ENCODE peak calls at places on chromosomes 6 and 20, in six cellular contexts. G is Peyer's patch, L is right lobe of liver, D is A549, E is thyroid gland, F is IMR-90. J is an unnamed sample.

GRCh38 chr6:87012035-87012434 is 74.7 kb downstream of the HTR1E start:
- DNase-seq in G (no peak), L (no peak), D (no peak), E (no peak), F (no peak), J (no peak)

GRCh38 chr6:126824815-126825214 is 293.7 kb upstream of the RSPO3 start:
- DNase-seq in G (no peak), L (no peak), D (no peak), E (no peak), F (no peak), J (no peak)

GRCh38 chr6:52543729-52544324 is 33.0 kb downstream of the TRAM2 start:
- DNase-seq in G (no peak), L (no peak), D (no peak), E (no peak), F (peak), J (peak)

GRCh38 chr20:21509079-21509596 is 4.7 kb downstream of the NKX2-2 start:
- DNase-seq in G (no peak), L (no peak), D (no peak), E (no peak), F (no peak), J (no peak)

GRCh38 chr20:40982415-40983145 is 46.0 kb upstream of the TOP1 start:
- DNase-seq in G (no peak), L (no peak), D (no peak), E (no peak), F (no peak), J (peak)

GRCh38 chr6:152932865-152933264 is 50.0 kb downstream of the FBXO5 start:
- DNase-seq in G (no peak), L (no peak), D (no peak), E (no peak), F (no peak), J (no peak)

GRCh38 chr6:163146036-163146435 is 268.5 kb upstream of the QKI start:
- DNase-seq in G (no peak), L (no peak), D (no peak), E (no peak), F (no peak), J (no peak)

GRCh38 chr6:136788069-136788902 is 4.0 kb downstream of the MAP3K5 start:
- DNase-seq in G (no peak), L (no peak), D (no peak), E (no peak), F (peak), J (no peak)

GRCh38 chr6:36200154-36200891 is 3.8 kb downstream of the BRPF3 start:
- DNase-seq in G (no peak), L (no peak), D (no peak), E (no peak), F (no peak), J (no peak)

GRCh38 chr20:34951652-34952051 is 4.0 kb downstream of the GSS start:
- DNase-seq in G (no peak), L (peak), D (no peak), E (no peak), F (no peak), J (no peak)

GRCh38 chr6:121849477-121849876 is 414.0 kb downstream of the GJA1 start:
- DNase-seq in G (peak), L (no peak), D (peak), E (peak), F (peak), J (peak)

GRCh38 chr20:18056174-18057105 is 1.3 kb downstream of the OVOL2 start:
- DNase-seq in G (peak), L (no peak), D (no peak), E (peak), F (no peak), J (no peak)

GRCh38 chr20:46400253-46400652 is 6.2 kb downstream of the ELMO2 start:
- DNase-seq in G (no peak), L (no peak), D (no peak), E (peak), F (peak), J (peak)

GRCh38 chr20:2756056-2756611 is 44.3 kb downstream of the CPXM1 start:
- DNase-seq in G (peak), L (no peak), D (no peak), E (peak), F (peak), J (peak)

GRCh38 chr6:90311569-90311968 is 14.9 kb upstream of the BACH2 start:
- DNase-seq in G (no peak), L (no peak), D (no peak), E (no peak), F (no peak), J (no peak)

GRCh38 chr6:122755901-122756300 is 23.6 kb upstream of the FABP7 start:
- DNase-seq in G (peak), L (no peak), D (no peak), E (no peak), F (no peak), J (no peak)

GRCh38 chr20:57699395-57699794 is 10.4 kb downstream of the PMEPA1 start:
- DNase-seq in G (peak), L (no peak), D (no peak), E (no peak), F (no peak), J (no peak)

GRCh38 chr6:12635813-12636212 is 80.8 kb upstream of the PHACTR1 start:
- DNase-seq in G (no peak), L (no peak), D (no peak), E (no peak), F (no peak), J (no peak)

GRCh38 chr6:166675736-166676135 is 48.7 kb upstream of the RPS6KA2 start:
- DNase-seq in G (peak), L (no peak), D (no peak), E (no peak), F (no peak), J (no peak)

GRCh38 chr6:94270040-94270689 is 850.8 kb upstream of the EPHA7 start:
- DNase-seq in G (no peak), L (no peak), D (no peak), E (no peak), F (no peak), J (no peak)

GRCh38 chr20:12660918-12661317 is 347.9 kb upstream of the SPTLC3 start:
- DNase-seq in G (no peak), L (no peak), D (no peak), E (no peak), F (no peak), J (no peak)

GRCh38 chr6:9646346-9647042 is 768.4 kb downstream of the TFAP2A start:
- DNase-seq in G (no peak), L (no peak), D (no peak), E (no peak), F (peak), J (no peak)

GRCh38 chr6:139149383-139149782 is 14.5 kb downstream of the HECA start:
- DNase-seq in G (no peak), L (no peak), D (no peak), E (no peak), F (peak), J (no peak)

GRCh38 chr6:39913391-39913916 is 20.8 kb downstream of the MOCS1 start:
- DNase-seq in G (peak), L (no peak), D (no peak), E (no peak), F (no peak), J (no peak)

GRCh38 chr6:78580923-78581322 is 286.4 kb upstream of the IRAK1BP1 start:
- DNase-seq in G (no peak), L (no peak), D (no peak), E (no peak), F (no peak), J (no peak)

GRCh38 chr6:30613251-30614043 is 3.6 kb downstream of the PPP1R10 start:
- DNase-seq in G (no peak), L (no peak), D (no peak), E (no peak), F (peak), J (no peak)

GRCh38 chr20:1323830-1324597 is 4.9 kb downstream of the SDCBP2 start:
- DNase-seq in G (peak), L (no peak), D (no peak), E (no peak), F (no peak), J (peak)

GRCh38 chr20:1324598-1325172 is 4.3 kb downstream of the SDCBP2 start:
- DNase-seq in G (peak), L (no peak), D (peak), E (no peak), F (peak), J (no peak)

GRCh38 chr20:1326031-1326930 is 2.7 kb downstream of the SDCBP2 start:
- DNase-seq in G (no peak), L (no peak), D (peak), E (no peak), F (peak), J (peak)

GRCh38 chr20:1327241-1327653 is 1.7 kb downstream of the SDCBP2 start:
- DNase-seq in G (peak), L (no peak), D (no peak), E (no peak), F (peak), J (peak)

GRCh38 chr20:1325173-1326030 is 3.5 kb downstream of the SDCBP2 start:
- DNase-seq in G (peak), L (peak), D (peak), E (peak), F (peak), J (peak)
- TF ChIP-seq CTCF in G (no peak), L (peak), D (no peak), E (no peak), F (no peak), J (no peak)

GRCh38 chr6:85674604-85675003 is 31.9 kb upstream of the SYNCRIP start:
- DNase-seq in G (no peak), L (no peak), D (no peak), E (no peak), F (no peak), J (no peak)
- TF ChIP-seq POLR2A in G (no peak), L (no peak), D (no peak), E (no peak), F (no peak), J (no peak)

GRCh38 chr20:4026093-4026601 is 10.8 kb upstream of the RNF24 start:
- DNase-seq in G (no peak), L (no peak), D (peak), E (peak), F (peak), J (no peak)
- TF ChIP-seq CTCF in G (no peak), L (peak), D (no peak), E (peak), F (peak), J (no peak)

GRCh38 chr6:158631678-158632537 is 12.6 kb downstream of the DYNLT1 start:
- DNase-seq in G (peak), L (peak), D (peak), E (peak), F (peak), J (peak)
- TF ChIP-seq POLR2A in G (peak), L (no peak), D (no peak), E (no peak), F (peak), J (no peak)

DNA sequence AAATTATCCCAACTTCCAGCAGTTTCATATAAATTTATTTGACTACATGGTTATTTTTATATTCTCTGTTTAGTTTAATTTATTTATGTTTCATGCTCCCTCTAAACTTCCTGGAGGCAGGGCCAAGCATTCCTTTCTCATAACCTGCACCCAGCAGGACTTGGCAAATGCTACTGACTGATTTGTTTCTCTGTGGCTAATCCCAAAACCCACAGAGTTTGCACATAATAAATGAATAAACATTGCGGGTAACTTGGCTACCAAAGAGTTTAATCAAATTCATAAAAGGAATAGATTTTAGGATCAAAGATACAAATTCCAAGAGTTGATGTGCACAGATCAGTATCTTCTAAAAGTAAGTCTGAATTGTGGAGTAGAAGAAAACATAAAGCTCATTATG is 239.5 kb downstream of the SLC35F1 start:
- DNase-seq in G (no peak), L (no peak), D (no peak), E (no peak), F (no peak), J (no peak)
- TF ChIP-seq CTCF in G (no peak), L (no peak), D (no peak), E (no peak), F (no peak), J (no peak)